ENCODE peak calls at places on chromosomes 2 and 18, in four cellular contexts. N, H, W and U are unnamed samples.

GRCh38 chr2:230347659-230348305 is 20.8 kb downstream of the SP140L start:
- DNase-seq in H (no peak), N (no peak), W (no peak), U (no peak)

GRCh38 chr2:118310016-118310877 is 222.0 kb downstream of the INSIG2 start:
- DNase-seq in N (peak), W (peak), H (peak), U (peak)

GRCh38 chr2:108287169-108287568 is 1.5 kb upstream of the SULT1C2 start:
- DNase-seq in W (no peak), H (no peak), N (no peak), U (no peak)

GRCh38 chr2:105443610-105444598 is 45.1 kb upstream of the FHL2 start:
- DNase-seq in N (peak), W (no peak), H (no peak), U (no peak)

GRCh38 chr18:76847926-76848325 is 25.6 kb downstream of the ZNF236 start:
- DNase-seq in H (no peak), N (no peak), W (no peak), U (no peak)

GRCh38 chr2:234981197-234982095 is 29.6 kb downstream of the SH3BP4 start:
- DNase-seq in H (peak), W (peak), N (peak), U (no peak)

GRCh38 chr2:160423141-160423540 is 70.5 kb downstream of the RBMS1 start:
- DNase-seq in H (no peak), N (no peak), W (no peak), U (no peak)

GRCh38 chr2:146321175-146321574 is 1523.7 kb upstream of the ACVR2A start:
- DNase-seq in H (no peak), W (no peak), N (peak), U (no peak)

GRCh38 chr2:136375017-136375901 is 257.3 kb upstream of the CXCR4 start:
- DNase-seq in H (no peak), N (no peak), W (no peak), U (no peak)

GRCh38 chr2:241668839-241669238 is 17.8 kb downstream of the DTYMK start:
- DNase-seq in N (no peak), H (no peak), W (no peak), U (no peak)

GRCh38 chr2:138534791-138535190 is 33.2 kb downstream of the SPOPL start:
- DNase-seq in W (no peak), H (no peak), N (no peak), U (no peak)

GRCh38 chr2:225117061-225117716 is 74.9 kb upstream of the DOCK10 start:
- DNase-seq in W (no peak), H (peak), N (peak), U (no peak)

GRCh38 chr2:23516546-23517256 is 131.7 kb downstream of the KLHL29 start:
- DNase-seq in W (no peak), H (no peak), N (no peak), U (no peak)

GRCh38 chr2:229230215-229230614 is 40.9 kb downstream of the PID1 start:
- DNase-seq in N (no peak), W (no peak), H (no peak), U (no peak)

GRCh38 chr2:219782999-219783398 is 155.6 kb downstream of the SLC4A3 start:
- DNase-seq in H (peak), W (no peak), N (no peak), U (no peak)

GRCh38 chr2:181741756-181742155 is 61.4 kb upstream of the NEUROD1 start:
- DNase-seq in N (no peak), W (no peak), H (peak), U (no peak)

GRCh38 chr2:177338177-177338721 is 54.3 kb upstream of the AGPS start:
- DNase-seq in H (peak), N (peak), W (no peak), U (no peak)

GRCh38 chr2:222693837-222694236 is 22.4 kb downstream of the MOGAT1 start:
- DNase-seq in H (no peak), W (no peak), N (peak), U (no peak)

GRCh38 chr18:74604774-74605173 is 7.1 kb downstream of the ZNF407 start:
- DNase-seq in W (no peak), N (no peak), H (peak), U (no peak)

GRCh38 chr2:10046899-10047298 is 3.5 kb downstream of the KLF11 start:
- DNase-seq in W (no peak), N (no peak), H (peak), U (no peak)

GRCh38 chr2:10047616-10048500 is 4.5 kb downstream of the KLF11 start:
- DNase-seq in W (no peak), N (no peak), H (no peak), U (no peak)

GRCh38 chr2:10052216-10052615 is 8.9 kb downstream of the KLF11 start:
- DNase-seq in W (no peak), H (no peak), N (no peak), U (no peak)

GRCh38 chr2:10045561-10046355 is 2.4 kb downstream of the KLF11 start:
- DNase-seq in N (no peak), W (no peak), H (peak), U (no peak)

GRCh38 chr2:10048501-10049171 is 5.3 kb downstream of the KLF11 start:
- DNase-seq in W (no peak), N (peak), H (peak), U (no peak)
- TF ChIP-seq CTCF in W (peak), N (peak), H (peak), U (peak)

GRCh38 chr2:109711230-109712125 is 82.6 kb upstream of the RGPD5 start:
- DNase-seq in N (no peak), W (no peak), H (no peak), U (no peak)

GRCh38 chr2:109718139-109718538 is 76.0 kb upstream of the RGPD5 start:
- DNase-seq in N (no peak), W (no peak), H (no peak), U (no peak)

GRCh38 chr2:109712126-109712455 is 82.0 kb upstream of the RGPD5 start:
- DNase-seq in N (no peak), W (no peak), H (no peak), U (no peak)

GRCh38 chr2:109712746-109713145 is 81.4 kb upstream of the RGPD5 start:
- DNase-seq in N (no peak), W (no peak), H (no peak), U (no peak)

DNA sequence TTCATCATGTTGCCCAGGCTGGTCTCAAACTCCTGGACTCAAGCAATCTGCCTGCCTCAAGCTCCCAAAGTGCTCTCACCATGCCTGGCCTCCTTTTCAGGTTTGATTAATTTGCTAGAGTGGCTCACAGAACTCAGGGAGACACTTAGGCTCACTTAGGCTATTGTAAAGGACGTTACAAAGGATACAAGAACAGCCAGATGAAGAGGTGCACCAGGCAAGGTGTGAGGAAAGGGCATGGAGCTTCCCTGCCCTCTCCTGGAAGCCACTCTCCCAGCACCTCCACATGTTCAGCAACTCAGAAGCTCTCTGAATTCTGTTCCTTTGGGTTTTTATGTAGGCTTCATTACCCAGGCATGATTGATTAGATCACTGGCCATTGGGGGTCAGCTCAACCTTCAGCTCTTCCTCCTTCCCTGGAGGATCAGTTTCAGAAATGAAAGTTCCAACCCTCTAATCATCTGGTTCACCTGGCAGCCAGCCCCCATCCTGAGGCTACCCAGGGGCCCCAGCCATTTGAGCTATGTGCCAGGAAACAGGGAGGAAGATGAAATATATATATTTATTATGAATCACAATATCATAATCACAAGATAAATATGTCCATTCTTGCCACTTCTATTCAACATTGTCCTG is 78.7 kb upstream of the RGPD5 start:
- DNase-seq in H (peak), N (no peak), W (peak), U (no peak)
- TF ChIP-seq CTCF in H (peak), N (peak), W (no peak), U (no peak)

DNA sequence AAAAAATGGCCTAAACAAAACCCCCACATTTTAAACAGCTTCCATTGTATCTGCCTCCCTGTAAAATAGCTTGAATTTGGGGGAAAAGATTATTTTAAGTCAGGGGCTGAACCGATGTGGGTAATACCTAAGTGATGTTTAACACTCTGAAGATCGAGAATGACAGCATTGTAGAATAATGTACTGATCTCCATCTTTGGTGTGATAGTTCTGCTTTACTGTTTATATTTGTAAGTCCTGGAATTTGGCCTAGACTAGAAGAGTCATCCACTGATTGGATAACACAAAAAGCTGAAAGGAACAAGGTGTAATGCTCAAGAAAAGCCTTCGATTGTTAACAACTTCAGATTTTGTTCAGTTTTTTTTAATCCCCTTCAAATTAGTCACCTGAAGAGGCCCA is 53.8 kb upstream of the CCDC68 start:
- DNase-seq in N (no peak), W (no peak), H (no peak), U (no peak)
- TF ChIP-seq CTCF in N (no peak), W (no peak), H (no peak), U (no peak)

GRCh38 chr18:72541871-72542690 is 2.1 kb downstream of the CBLN2 start:
- DNase-seq in N (peak), W (no peak), H (no peak), U (no peak)
- TF ChIP-seq CTCF in N (peak), W (no peak), H (no peak), U (no peak)

GRCh38 chr2:80322958-80323357 is 18.4 kb upstream of the LRRTM1 start:
- DNase-seq in W (no peak), H (no peak), N (no peak), U (no peak)

GRCh38 chr2:80328033-80328635 is 23.6 kb upstream of the LRRTM1 start:
- DNase-seq in N (no peak), H (no peak), W (no peak), U (no peak)

GRCh38 chr2:80326861-80327260 is 22.3 kb upstream of the LRRTM1 start:
- DNase-seq in W (no peak), H (no peak), N (no peak), U (no peak)

GRCh38 chr2:80329491-80329890 is 24.9 kb upstream of the LRRTM1 start:
- DNase-seq in N (no peak), H (no peak), W (no peak), U (no peak)

DNA sequence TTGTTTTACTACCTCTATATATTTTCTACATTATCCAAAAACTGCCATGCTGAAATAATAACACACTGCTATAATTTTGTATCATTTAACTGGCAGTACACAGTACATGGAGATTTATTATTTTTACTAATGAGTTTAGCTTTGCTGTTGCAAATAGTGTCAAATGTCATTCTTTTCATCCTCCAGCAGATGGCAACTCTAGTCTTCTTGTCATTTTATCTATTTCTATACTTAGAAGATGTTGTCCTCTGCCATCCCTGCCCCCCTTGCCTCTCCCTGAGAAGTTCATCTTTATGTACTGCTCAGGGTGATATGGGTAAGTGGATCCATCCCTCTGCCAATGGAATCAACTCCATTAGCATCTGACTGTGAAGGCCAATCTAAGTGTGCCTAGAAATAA is 21.7 kb upstream of the LRRTM1 start:
- DNase-seq in N (peak), H (peak), W (no peak), U (no peak)
- TF ChIP-seq CTCF in N (peak), H (peak), W (no peak), U (no peak)

DNA sequence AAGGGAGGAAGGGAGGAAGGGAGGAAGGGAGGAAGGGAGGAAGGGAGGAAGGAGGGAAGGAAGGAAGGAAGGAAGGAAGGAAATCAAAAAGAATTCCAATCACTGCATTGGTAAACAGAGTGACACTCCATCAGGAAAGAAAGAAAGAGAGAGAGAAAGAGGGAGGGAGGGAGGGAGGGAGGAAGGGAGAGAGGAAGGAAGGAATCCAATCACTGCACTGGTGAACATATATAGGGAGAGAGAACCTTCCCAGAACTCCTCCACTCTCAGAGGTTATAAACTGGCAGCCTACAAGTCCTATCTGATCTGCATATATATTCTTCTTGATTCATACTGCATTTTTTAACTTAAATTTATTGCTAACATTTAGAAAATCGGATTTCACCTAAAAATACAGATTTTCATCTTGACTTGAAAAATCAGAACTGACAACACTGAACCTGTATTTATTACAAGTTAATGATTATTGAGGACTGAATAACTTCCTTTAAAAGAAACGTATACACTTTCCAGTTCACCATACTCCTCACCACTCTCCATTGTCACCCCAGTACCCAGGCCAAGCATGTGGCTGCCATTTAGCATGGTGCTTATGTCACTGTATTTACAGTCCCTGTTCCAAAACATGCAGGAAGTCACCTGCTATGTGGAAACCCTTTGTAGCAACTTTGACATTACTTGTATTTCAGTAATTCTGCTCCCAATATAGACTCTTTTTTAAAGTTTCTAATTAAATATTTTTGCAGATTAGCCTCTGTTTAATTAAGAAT is 83.5 kb downstream of the ANTXR1 start:
- DNase-seq in N (no peak), W (no peak), H (no peak), U (no peak)
- TF ChIP-seq CTCF in N (no peak), W (no peak), H (no peak), U (no peak)

DNA sequence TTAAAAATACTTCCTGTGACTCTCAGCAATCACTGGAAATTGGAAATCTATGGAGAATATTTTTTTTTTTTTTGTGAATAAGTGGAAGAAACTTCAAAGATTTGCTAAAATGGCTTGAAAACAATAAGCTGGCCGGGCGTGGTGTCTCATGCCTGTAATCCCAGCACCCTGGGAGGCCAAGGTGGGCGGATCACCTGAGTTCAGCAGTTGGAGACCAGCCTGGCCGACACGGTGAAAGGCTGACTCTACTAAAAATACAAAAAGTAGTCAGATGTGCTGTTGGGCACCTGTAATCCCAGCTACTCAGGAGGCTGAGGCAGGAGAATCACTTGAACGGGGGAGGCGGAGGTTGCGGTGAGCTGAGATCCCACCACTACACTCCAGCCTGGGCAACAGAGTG is 155.5 kb upstream of the CAVIN2 start:
- DNase-seq in H (no peak), N (no peak), W (no peak), U (no peak)
- TF ChIP-seq CTCF in H (no peak), N (no peak), W (no peak), U (no peak)

DNA sequence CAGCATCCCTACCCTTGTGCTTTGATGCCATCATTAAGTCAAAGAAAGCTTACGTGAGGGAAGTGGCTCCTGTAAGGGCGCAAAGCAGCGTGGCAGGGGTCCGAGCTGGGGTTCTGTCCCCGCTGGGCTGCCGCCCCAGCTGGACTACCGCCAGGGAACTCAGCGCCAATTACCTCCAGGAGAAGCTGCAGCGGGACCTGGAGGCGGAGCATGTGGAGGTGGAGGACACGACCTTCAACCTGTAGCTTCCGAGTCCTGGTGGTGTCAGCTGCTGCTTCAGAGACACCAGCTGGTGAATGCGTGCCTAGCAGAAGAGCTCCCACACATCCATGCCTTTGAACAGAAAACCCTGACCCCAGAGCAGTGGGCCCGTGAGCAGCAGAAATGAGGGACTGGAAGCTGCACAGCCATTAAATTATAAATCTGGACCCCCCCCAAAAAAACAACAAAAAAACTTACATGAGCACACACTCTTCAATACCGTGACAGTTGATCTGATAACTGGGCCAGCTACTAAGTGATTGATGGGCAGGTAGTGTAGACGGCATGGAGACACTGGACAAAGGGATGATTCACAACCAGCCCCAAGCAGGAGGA is 20.1 kb upstream of the YES1 start:
- DNase-seq in W (no peak), H (no peak), N (no peak), U (no peak)
- TF ChIP-seq CTCF in W (no peak), H (no peak), N (peak), U (no peak)